ENCODE peak calls at places on chromosomes 3 and 15, in nine cellular contexts. T is germinal center; J is cardiac fibroblast; W is endodermal cell; I is SIG-M5; O is NCI-H1105; X is GM12865; K is activated CD4-positive, alpha-beta T cell treated with anti-CD3 and anti-CD28 coated beads for 4 hours; B is amygdala. E is an unnamed sample.

GRCh38 chr3:114877378-114878118 is 269.5 kb downstream of the ZBTB20 start:
- DNase-seq in T (no peak), J (no peak), W (no peak), I (no peak), O (no peak), X (no peak), K (no peak), B (no peak), E (no peak)

GRCh38 chr3:13346481-13347389 is 73.4 kb downstream of the NUP210 start:
- DNase-seq in T (peak; percentile 22), J (peak; percentile 7), W (peak; percentile 91), I (no peak), O (no peak), X (no peak), K (peak; percentile 73), B (no peak), E (no peak)

GRCh38 chr15:39720721-39721611 is 61.7 kb downstream of the FSIP1 start:
- DNase-seq in T (no peak), J (peak; percentile 20), W (no peak), I (no peak), O (no peak), X (no peak), K (no peak), B (no peak), E (no peak)

GRCh38 chr3:9008550-9009255 is 45.4 kb upstream of the RAD18 start:
- DNase-seq in T (no peak), J (no peak), W (peak; percentile 52), I (no peak), O (no peak), X (no peak), K (no peak), B (no peak), E (no peak)

GRCh38 chr3:14225421-14225820 is 46.8 kb downstream of the LSM3 start:
- DNase-seq in T (no peak), J (no peak), W (peak; percentile 26), I (no peak), O (no peak), X (peak; percentile 67), K (no peak), B (no peak), E (no peak)

GRCh38 chr15:96554541-96554940 is 224.0 kb downstream of the NR2F2 start:
- DNase-seq in T (no peak), J (no peak), W (no peak), I (no peak), O (no peak), X (no peak), K (no peak), B (no peak), E (no peak)

GRCh38 chr15:80743189-80743833 is 35.9 kb upstream of the CEMIP start:
- DNase-seq in T (no peak), J (no peak), W (no peak), I (no peak), O (no peak), X (no peak), K (no peak), B (no peak), E (no peak)

GRCh38 chr3:13277130-13277783 is 142.9 kb downstream of the NUP210 start:
- DNase-seq in T (no peak), J (no peak), W (no peak), I (no peak), O (no peak), X (no peak), K (no peak), B (no peak), E (no peak)